ENCODE peak calls at places on chromosomes 13 and 19, in nine cellular contexts. J is dorsolateral prefrontal cortex; F is PC-3; K is small intestine; Z is brain microvascular endothelial cell; G is CD8-positive, alpha-beta memory T cell; V is lower lobe of right lung; U is SK-N-SH; B is fibroblast of lung. O is an unnamed sample.

GRCh38 chr19:11489378-11489777 is 8.5 kb upstream of the ELAVL3 start:
- DNase-seq in J (no peak), F (no peak), K (no peak), Z (no peak), G (no peak), V (no peak), U (no peak), B (no peak), O (no peak)

GRCh38 chr13:27853871-27854270 is 61.6 kb downstream of the GSX1 start:
- DNase-seq in J (no peak), F (no peak), K (no peak), Z (no peak), G (no peak), V (no peak), U (no peak), B (no peak), O (no peak)

GRCh38 chr19:31119951-31120690 is 229.1 kb downstream of the TSHZ3 start:
- DNase-seq in J (no peak), F (no peak), K (no peak), Z (no peak), G (no peak), V (no peak), U (no peak), B (no peak), O (peak)

GRCh38 chr19:50159078-50159477 is 4.0 kb downstream of the IZUMO2 start:
- DNase-seq in J (no peak), F (no peak), K (no peak), Z (no peak), G (no peak), V (no peak), U (no peak), B (no peak), O (no peak)

GRCh38 chr19:49590971-49591730 is at the start of gene PRR12:
- DNase-seq in J (peak), F (peak), K (peak), Z (peak), G (peak), V (peak), U (peak), B (peak), O (peak)

GRCh38 chr19:7927605-7928333 is 1.8 kb upstream of the CTXN1 start:
- DNase-seq in J (no peak), F (no peak), K (no peak), Z (no peak), G (no peak), V (peak), U (no peak), B (no peak), O (no peak)

GRCh38 chr13:86681223-86681622 is 882.0 kb upstream of the SLITRK6 start:
- DNase-seq in J (no peak), F (no peak), K (no peak), Z (no peak), G (no peak), V (no peak), U (no peak), B (no peak), O (no peak)

GRCh38 chr19:1087813-1088418 is 7.3 kb downstream of the POLR2E start:
- DNase-seq in J (no peak), F (no peak), K (no peak), Z (no peak), G (no peak), V (peak), U (no peak), B (no peak), O (no peak)

GRCh38 chr13:31115616-31116015 is 46.1 kb downstream of the HSPH1 start:
- DNase-seq in J (no peak), F (no peak), K (no peak), Z (no peak), G (no peak), V (no peak), U (no peak), B (no peak), O (no peak)

GRCh38 chr13:33452873-33453558 is 167.5 kb upstream of the STARD13 start:
- DNase-seq in J (no peak), F (no peak), K (no peak), Z (no peak), G (no peak), V (no peak), U (no peak), B (no peak), O (peak)

GRCh38 chr19:37963190-37963947 is 56.4 kb downstream of the SIPA1L3 start:
- DNase-seq in J (no peak), F (no peak), K (no peak), Z (peak), G (no peak), V (no peak), U (no peak), B (peak), O (no peak)

GRCh38 chr19:17775245-17775927 is 19.6 kb upstream of the B3GNT3 start:
- DNase-seq in J (no peak), F (peak), K (no peak), Z (peak), G (no peak), V (no peak), U (peak), B (no peak), O (no peak)

GRCh38 chr19:2610637-2611482 is 91.6 kb downstream of the GNG7 start:
- DNase-seq in J (peak), F (peak), K (peak), Z (peak), G (peak), V (peak), U (peak), B (peak), O (peak)

GRCh38 chr19:39507715-39508364 is 7.1 kb upstream of the SELENOV start:
- DNase-seq in J (no peak), F (no peak), K (no peak), Z (no peak), G (no peak), V (no peak), U (no peak), B (no peak), O (no peak)

GRCh38 chr13:97574926-97575325 is 141.0 kb downstream of the RAP2A start:
- DNase-seq in J (no peak), F (peak), K (peak), Z (peak), G (no peak), V (no peak), U (no peak), B (peak), O (no peak)

GRCh38 chr13:112450567-112451240 is 74.5 kb downstream of the SPACA7 start:
- DNase-seq in J (no peak), F (no peak), K (no peak), Z (no peak), G (no peak), V (no peak), U (no peak), B (no peak), O (no peak)

GRCh38 chr19:35349614-35350521 is 2.2 kb downstream of the FFAR1 start:
- DNase-seq in J (no peak), F (no peak), K (no peak), Z (no peak), G (no peak), V (peak), U (no peak), B (no peak), O (no peak)

GRCh38 chr19:16268676-16269319 is 55.8 kb upstream of the KLF2 start:
- DNase-seq in J (no peak), F (no peak), K (no peak), Z (no peak), G (no peak), V (no peak), U (no peak), B (no peak), O (no peak)

GRCh38 chr13:40064723-40065122 is 409.3 kb downstream of the COG6 start:
- DNase-seq in J (no peak), F (peak), K (no peak), Z (peak), G (no peak), V (no peak), U (no peak), B (peak), O (no peak)

GRCh38 chr19:17236414-17236716 is 9.4 kb downstream of the NR2F6 start:
- DNase-seq in J (no peak), F (no peak), K (peak), Z (no peak), G (no peak), V (no peak), U (no peak), B (no peak), O (no peak)

GRCh38 chr13:94657167-94657566 is 55.2 kb downstream of the SOX21 start:
- DNase-seq in J (no peak), F (peak), K (no peak), Z (peak), G (no peak), V (no peak), U (no peak), B (peak), O (no peak)

GRCh38 chr13:72696590-72696989 is 30.8 kb downstream of the MZT1 start:
- DNase-seq in J (no peak), F (peak), K (peak), Z (no peak), G (no peak), V (no peak), U (peak), B (peak), O (no peak)

GRCh38 chr13:24668955-24669354 is 11.3 kb upstream of the ATP12A start:
- DNase-seq in J (no peak), F (peak), K (peak), Z (no peak), G (no peak), V (no peak), U (no peak), B (no peak), O (no peak)

GRCh38 chr19:4870025-4870700 is 2.7 kb upstream of the PLIN3 start:
- DNase-seq in J (no peak), F (peak), K (peak), Z (peak), G (no peak), V (peak), U (no peak), B (peak), O (no peak)

GRCh38 chr13:44730099-44730498 is 154.0 kb upstream of the TSC22D1 start:
- DNase-seq in J (no peak), F (no peak), K (no peak), Z (no peak), G (no peak), V (no peak), U (no peak), B (no peak), O (no peak)

GRCh38 chr13:109569938-109570711 is 216.3 kb downstream of the IRS2 start:
- DNase-seq in J (no peak), F (no peak), K (peak), Z (no peak), G (no peak), V (no peak), U (no peak), B (no peak), O (no peak)

GRCh38 chr19:49793561-49793840 is 19.6 kb downstream of the FUZ start:
- DNase-seq in J (no peak), F (peak), K (no peak), Z (no peak), G (no peak), V (no peak), U (no peak), B (no peak), O (no peak)

GRCh38 chr13:84844473-84844872 is 954.7 kb downstream of the SLITRK6 start:
- DNase-seq in J (no peak), F (peak), K (no peak), Z (no peak), G (no peak), V (no peak), U (peak), B (peak), O (no peak)

GRCh38 chr19:18697680-18698079 is 14.2 kb downstream of the CRTC1 start:
- DNase-seq in J (peak), F (peak), K (peak), Z (no peak), G (no peak), V (peak), U (no peak), B (no peak), O (peak)

GRCh38 chr13:27928805-27929753 is 9.3 kb downstream of the PDX1 start:
- DNase-seq in J (no peak), F (no peak), K (peak), Z (no peak), G (no peak), V (no peak), U (no peak), B (no peak), O (no peak)

GRCh38 chr13:61795580-61795979 is 379.9 kb upstream of the PCDH20 start:
- DNase-seq in J (no peak), F (no peak), K (no peak), Z (no peak), G (no peak), V (no peak), U (no peak), B (peak), O (no peak)

GRCh38 chr13:46602531-46602930 is 49.6 kb downstream of the LRCH1 start:
- DNase-seq in J (no peak), F (no peak), K (no peak), Z (no peak), G (no peak), V (no peak), U (no peak), B (no peak), O (no peak)

GRCh38 chr13:59203855-59204254 is 959.9 kb downstream of the DIAPH3 start:
- DNase-seq in J (no peak), F (no peak), K (no peak), Z (no peak), G (no peak), V (no peak), U (no peak), B (no peak), O (no peak)

GRCh38 chr13:61123533-61124269 is 291.9 kb downstream of the PCDH20 start:
- DNase-seq in J (no peak), F (no peak), K (no peak), Z (no peak), G (no peak), V (no peak), U (no peak), B (no peak), O (no peak)

GRCh38 chr13:102580552-102581169 is 16.1 kb upstream of the TPP2 start:
- DNase-seq in J (peak), F (peak), K (peak), Z (peak), G (no peak), V (no peak), U (peak), B (peak), O (no peak)

GRCh38 chr13:90757127-90757680 is 590.3 kb upstream of the MIR17HG start:
- DNase-seq in J (no peak), F (no peak), K (no peak), Z (no peak), G (no peak), V (no peak), U (no peak), B (no peak), O (peak)

GRCh38 chr13:97653741-97654140 is 219.8 kb downstream of the RAP2A start:
- DNase-seq in J (no peak), F (peak), K (no peak), Z (no peak), G (no peak), V (no peak), U (no peak), B (peak), O (peak)

GRCh38 chr13:110070511-110071120 is 236.3 kb downstream of the COL4A1 start:
- DNase-seq in J (no peak), F (peak), K (no peak), Z (peak), G (no peak), V (no peak), U (no peak), B (peak), O (no peak)

GRCh38 chr13:98752111-98752941 is at the start of gene SLC15A1:
- DNase-seq in J (no peak), F (no peak), K (peak), Z (no peak), G (no peak), V (no peak), U (peak), B (no peak), O (peak)

GRCh38 chr13:48500652-48501197 is 32.2 kb downstream of the RCBTB2 start:
- DNase-seq in J (no peak), F (peak), K (no peak), Z (peak), G (no peak), V (no peak), U (no peak), B (peak), O (no peak)

GRCh38 chr19:46615966-46616365 is 8.9 kb downstream of the PTGIR start:
- DNase-seq in J (no peak), F (no peak), K (peak), Z (no peak), G (no peak), V (no peak), U (no peak), B (no peak), O (no peak)
- H3K27ac ChIP-seq in J (no peak), F (no peak), K (no peak), Z (no peak), G (no peak), V (no peak), U (no peak), B (no peak), O (no peak)

GRCh38 chr13:113819341-113819730 is 44.5 kb downstream of the GAS6 start:
- DNase-seq in J (no peak), F (no peak), K (no peak), Z (no peak), G (no peak), V (no peak), U (no peak), B (no peak), O (no peak)
- H3K27ac ChIP-seq in J (no peak), F (no peak), K (no peak), Z (no peak), G (no peak), V (peak), U (no peak), B (peak), O (no peak)

DNA sequence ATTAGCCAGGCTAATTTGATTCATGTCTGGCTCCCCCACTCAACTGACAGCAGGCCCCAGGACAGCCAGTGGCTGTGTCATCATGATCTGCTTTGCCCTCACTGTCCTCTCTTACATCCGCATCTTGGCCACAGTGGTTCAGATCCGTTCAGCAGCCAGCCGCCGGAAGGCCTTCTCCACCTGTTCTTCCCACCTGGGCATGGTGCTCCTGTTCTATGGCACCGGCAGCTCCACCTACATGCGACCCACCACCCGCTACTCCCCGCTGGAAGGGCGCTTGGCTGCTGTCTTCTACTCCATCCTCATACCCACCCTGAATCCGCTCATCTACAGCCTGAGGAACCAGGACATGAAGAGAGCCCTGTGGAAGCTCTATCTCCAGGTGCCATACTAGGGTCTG is 79.7 kb downstream of the PEG3 start:
- DNase-seq in J (no peak), F (no peak), K (no peak), Z (no peak), G (no peak), V (no peak), U (no peak), B (no peak), O (no peak)
- H3K27ac ChIP-seq in J (no peak), F (no peak), K (no peak), Z (no peak), G (no peak), V (no peak), U (no peak), B (no peak), O (no peak)

GRCh38 chr19:29715695-29716581 is 877 bp upstream of the C19orf12 start:
- DNase-seq in J (no peak), F (peak), K (peak), Z (no peak), G (no peak), V (no peak), U (no peak), B (peak), O (no peak)

GRCh38 chr19:29711584-29712132 is 3.4 kb downstream of the C19orf12 start:
- DNase-seq in J (no peak), F (no peak), K (no peak), Z (no peak), G (no peak), V (no peak), U (no peak), B (no peak), O (no peak)

GRCh38 chr19:29714371-29714952 is 599 bp downstream of the C19orf12 start:
- DNase-seq in J (no peak), F (no peak), K (no peak), Z (no peak), G (peak), V (no peak), U (no peak), B (no peak), O (no peak)

GRCh38 chr19:29714953-29715694 is at the start of gene C19orf12:
- DNase-seq in J (peak), F (peak), K (peak), Z (no peak), G (peak), V (peak), U (peak), B (peak), O (peak)

GRCh38 chr19:29712744-29713516 is 2.1 kb downstream of the C19orf12 start:
- DNase-seq in J (no peak), F (no peak), K (no peak), Z (no peak), G (no peak), V (no peak), U (no peak), B (no peak), O (no peak)
- H3K27ac ChIP-seq in J (peak), F (no peak), K (no peak), Z (no peak), G (peak), V (no peak), U (no peak), B (no peak), O (no peak)

GRCh38 chr19:57248646-57249045 is 8.2 kb downstream of the ZNF805 start:
- DNase-seq in J (no peak), F (no peak), K (no peak), Z (no peak), G (no peak), V (no peak), U (no peak), B (no peak), O (no peak)

GRCh38 chr19:57242821-57243220 is 2.4 kb downstream of the ZNF805 start:
- DNase-seq in J (no peak), F (no peak), K (no peak), Z (no peak), G (no peak), V (no peak), U (no peak), B (no peak), O (no peak)

GRCh38 chr19:57244513-57244912 is 4.1 kb downstream of the ZNF805 start:
- DNase-seq in J (no peak), F (no peak), K (no peak), Z (no peak), G (no peak), V (no peak), U (no peak), B (no peak), O (no peak)

GRCh38 chr19:57245959-57246358 is 5.5 kb downstream of the ZNF805 start:
- DNase-seq in J (no peak), F (no peak), K (no peak), Z (no peak), G (no peak), V (no peak), U (no peak), B (no peak), O (no peak)

DNA sequence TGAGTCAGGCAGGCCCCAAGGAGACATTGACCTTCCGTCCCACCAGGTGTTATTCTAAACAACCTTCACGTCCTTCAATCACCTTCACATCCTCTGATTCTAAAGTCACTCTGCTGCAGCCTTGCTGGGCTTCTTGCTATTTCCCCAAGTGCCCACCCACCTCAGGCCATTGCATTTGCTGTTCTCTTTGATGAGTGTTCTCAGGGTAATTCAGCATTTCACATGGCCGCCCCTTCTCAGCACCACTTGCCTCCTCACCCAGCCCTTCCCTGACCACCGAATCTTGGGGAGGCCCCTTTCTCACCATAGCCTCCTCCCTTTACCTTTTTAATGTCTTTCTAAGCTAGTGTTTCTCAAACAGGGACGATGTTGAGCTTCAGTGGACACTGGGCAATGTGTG is 4.6 kb downstream of the ZNF805 start:
- DNase-seq in J (no peak), F (no peak), K (no peak), Z (no peak), G (no peak), V (no peak), U (no peak), B (no peak), O (no peak)
- H3K27ac ChIP-seq in J (no peak), F (no peak), K (no peak), Z (no peak), G (no peak), V (no peak), U (no peak), B (no peak), O (no peak)

GRCh38 chr13:36297259-36297599 is 385 bp downstream of the CCDC169 start:
- DNase-seq in J (no peak), F (peak), K (peak), Z (no peak), G (no peak), V (no peak), U (no peak), B (peak), O (no peak)
- H3K27ac ChIP-seq in J (no peak), F (peak), K (no peak), Z (peak), G (no peak), V (peak), U (no peak), B (peak), O (peak)

DNA sequence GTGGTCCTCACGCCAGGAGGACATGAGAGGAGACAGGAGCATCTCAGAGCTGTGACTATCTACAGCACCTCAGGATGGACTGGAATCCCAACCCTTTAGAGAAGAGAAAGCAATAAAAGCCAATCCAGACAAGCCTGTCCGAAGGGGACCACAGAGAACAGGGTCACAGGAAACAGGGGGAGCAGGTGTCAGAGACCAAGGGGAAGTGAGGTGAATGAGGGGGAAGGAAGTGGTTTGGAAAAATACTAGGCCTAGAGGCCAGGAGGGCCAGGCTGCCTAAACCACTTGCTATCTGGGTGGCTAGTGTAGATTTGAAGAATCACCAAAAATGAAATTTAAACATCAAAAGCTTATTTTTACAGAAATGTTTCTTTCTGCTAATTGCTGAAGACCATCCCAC is 16.2 kb downstream of the TMTC4 start:
- DNase-seq in J (no peak), F (no peak), K (peak), Z (no peak), G (no peak), V (no peak), U (no peak), B (no peak), O (no peak)
- H3K27ac ChIP-seq in J (peak), F (no peak), K (no peak), Z (no peak), G (no peak), V (no peak), U (no peak), B (no peak), O (no peak)

O was measured in thyroid gland.